ENCODE peak calls at places on chromosome 13, in nine cellular contexts. One of them, this sample, is unnamed.

GRCh38 chr13:37878921-37879320 is 9.3 kb upstream of the TRPC4 start:
- DNase-seq in activated B cell treated with CpG ODN at 0.5 μM for 24 hours: no peak
- DNase-seq in endodermal cell: no peak
- DNase-seq in fibroblast of lung: no peak
- DNase-seq in kidney epithelial cell: no peak
- DNase-seq in AG09319: no peak
- DNase-seq in neural crest cell: no peak
- DNase-seq in upper lobe of right lung: no peak
- DNase-seq in CD4-positive, alpha-beta T cell: no peak
- DNase-seq in this sample: no peak

GRCh38 chr13:48232420-48233096 is 448 bp upstream of the ITM2B start:
- DNase-seq in AG09319: no peak
- DNase-seq in neural crest cell: no peak
- DNase-seq in fibroblast of lung: no peak
- DNase-seq in endodermal cell: peak
- DNase-seq in CD4-positive, alpha-beta T cell: no peak
- DNase-seq in activated B cell treated with CpG ODN at 0.5 μM for 24 hours: no peak
- DNase-seq in upper lobe of right lung: no peak
- DNase-seq in kidney epithelial cell: no peak
- DNase-seq in this sample: no peak

GRCh38 chr13:35716644-35717170 is 240.2 kb upstream of the MAB21L1 start:
- DNase-seq in CD4-positive, alpha-beta T cell: no peak
- DNase-seq in AG09319: no peak
- DNase-seq in neural crest cell: no peak
- DNase-seq in endodermal cell: no peak
- DNase-seq in kidney epithelial cell: no peak
- DNase-seq in activated B cell treated with CpG ODN at 0.5 μM for 24 hours: no peak
- DNase-seq in fibroblast of lung: no peak
- DNase-seq in upper lobe of right lung: no peak
- DNase-seq in this sample: no peak

GRCh38 chr13:94362411-94362909 is 117.0 kb downstream of the DCT start:
- DNase-seq in AG09319: peak
- DNase-seq in endodermal cell: peak
- DNase-seq in activated B cell treated with CpG ODN at 0.5 μM for 24 hours: no peak
- DNase-seq in upper lobe of right lung: no peak
- DNase-seq in neural crest cell: peak
- DNase-seq in kidney epithelial cell: peak
- DNase-seq in CD4-positive, alpha-beta T cell: peak
- DNase-seq in fibroblast of lung: peak
- DNase-seq in this sample: peak

GRCh38 chr13:48902421-48902820 is 73.3 kb upstream of the FNDC3A start:
- DNase-seq in upper lobe of right lung: no peak
- DNase-seq in endodermal cell: peak
- DNase-seq in neural crest cell: no peak
- DNase-seq in CD4-positive, alpha-beta T cell: no peak
- DNase-seq in kidney epithelial cell: no peak
- DNase-seq in fibroblast of lung: peak
- DNase-seq in AG09319: peak
- DNase-seq in activated B cell treated with CpG ODN at 0.5 μM for 24 hours: no peak
- DNase-seq in this sample: no peak

GRCh38 chr13:110575322-110576069 is 14.0 kb upstream of the RAB20 start:
- DNase-seq in endodermal cell: peak
- DNase-seq in activated B cell treated with CpG ODN at 0.5 μM for 24 hours: no peak
- DNase-seq in AG09319: no peak
- DNase-seq in upper lobe of right lung: peak
- DNase-seq in fibroblast of lung: peak
- DNase-seq in neural crest cell: no peak
- DNase-seq in CD4-positive, alpha-beta T cell: no peak
- DNase-seq in kidney epithelial cell: no peak
- DNase-seq in this sample: peak

GRCh38 chr13:31909889-31910551 is 121.6 kb upstream of the FRY start:
- DNase-seq in kidney epithelial cell: peak
- DNase-seq in upper lobe of right lung: no peak
- DNase-seq in AG09319: no peak
- DNase-seq in endodermal cell: peak
- DNase-seq in CD4-positive, alpha-beta T cell: peak
- DNase-seq in activated B cell treated with CpG ODN at 0.5 μM for 24 hours: no peak
- DNase-seq in fibroblast of lung: peak
- DNase-seq in neural crest cell: peak
- DNase-seq in this sample: peak

GRCh38 chr13:104006625-104007061 is 940.4 kb upstream of the SLC10A2 start:
- DNase-seq in fibroblast of lung: peak
- DNase-seq in endodermal cell: no peak
- DNase-seq in activated B cell treated with CpG ODN at 0.5 μM for 24 hours: no peak
- DNase-seq in neural crest cell: no peak
- DNase-seq in kidney epithelial cell: peak
- DNase-seq in CD4-positive, alpha-beta T cell: no peak
- DNase-seq in AG09319: no peak
- DNase-seq in upper lobe of right lung: no peak
- DNase-seq in this sample: no peak

GRCh38 chr13:48844676-48845075 is 131.0 kb upstream of the FNDC3A start:
- DNase-seq in AG09319: no peak
- DNase-seq in CD4-positive, alpha-beta T cell: no peak
- DNase-seq in kidney epithelial cell: no peak
- DNase-seq in endodermal cell: no peak
- DNase-seq in activated B cell treated with CpG ODN at 0.5 μM for 24 hours: no peak
- DNase-seq in neural crest cell: no peak
- DNase-seq in upper lobe of right lung: no peak
- DNase-seq in fibroblast of lung: no peak
- DNase-seq in this sample: no peak

GRCh38 chr13:51977606-51978005 is 33.6 kb downstream of the ATP7B start:
- DNase-seq in AG09319: no peak
- DNase-seq in upper lobe of right lung: no peak
- DNase-seq in endodermal cell: no peak
- DNase-seq in CD4-positive, alpha-beta T cell: no peak
- DNase-seq in neural crest cell: no peak
- DNase-seq in activated B cell treated with CpG ODN at 0.5 μM for 24 hours: no peak
- DNase-seq in kidney epithelial cell: no peak
- DNase-seq in fibroblast of lung: no peak
- DNase-seq in this sample: no peak

GRCh38 chr13:113552786-113553540 is 31.6 kb upstream of the TFDP1 start:
- DNase-seq in CD4-positive, alpha-beta T cell: no peak
- DNase-seq in activated B cell treated with CpG ODN at 0.5 μM for 24 hours: no peak
- DNase-seq in neural crest cell: no peak
- DNase-seq in AG09319: no peak
- DNase-seq in fibroblast of lung: no peak
- DNase-seq in endodermal cell: peak
- DNase-seq in kidney epithelial cell: no peak
- DNase-seq in upper lobe of right lung: peak
- DNase-seq in this sample: no peak

GRCh38 chr13:49210114-49210513 is 10.0 kb upstream of the MLNR start:
- DNase-seq in activated B cell treated with CpG ODN at 0.5 μM for 24 hours: no peak
- DNase-seq in endodermal cell: no peak
- DNase-seq in kidney epithelial cell: no peak
- DNase-seq in fibroblast of lung: no peak
- DNase-seq in CD4-positive, alpha-beta T cell: no peak
- DNase-seq in neural crest cell: no peak
- DNase-seq in AG09319: no peak
- DNase-seq in upper lobe of right lung: no peak
- DNase-seq in this sample: no peak

GRCh38 chr13:28657784-28658538 is 969 bp upstream of the POMP start:
- DNase-seq in endodermal cell: no peak
- DNase-seq in fibroblast of lung: peak
- DNase-seq in AG09319: no peak
- DNase-seq in upper lobe of right lung: no peak
- DNase-seq in activated B cell treated with CpG ODN at 0.5 μM for 24 hours: no peak
- DNase-seq in CD4-positive, alpha-beta T cell: no peak
- DNase-seq in kidney epithelial cell: no peak
- DNase-seq in neural crest cell: no peak
- DNase-seq in this sample: peak

GRCh38 chr13:112448621-112449544 is 72.7 kb downstream of the SPACA7 start:
- DNase-seq in upper lobe of right lung: no peak
- DNase-seq in activated B cell treated with CpG ODN at 0.5 μM for 24 hours: no peak
- DNase-seq in kidney epithelial cell: no peak
- DNase-seq in fibroblast of lung: no peak
- DNase-seq in neural crest cell: no peak
- DNase-seq in AG09319: no peak
- DNase-seq in CD4-positive, alpha-beta T cell: no peak
- DNase-seq in endodermal cell: peak
- DNase-seq in this sample: no peak

GRCh38 chr13:46603165-46603603 is 50.2 kb downstream of the LRCH1 start:
- DNase-seq in activated B cell treated with CpG ODN at 0.5 μM for 24 hours: no peak
- DNase-seq in AG09319: no peak
- DNase-seq in endodermal cell: no peak
- DNase-seq in kidney epithelial cell: no peak
- DNase-seq in upper lobe of right lung: no peak
- DNase-seq in neural crest cell: no peak
- DNase-seq in fibroblast of lung: no peak
- DNase-seq in CD4-positive, alpha-beta T cell: no peak
- DNase-seq in this sample: no peak
- TF ChIP-seq CTCF in activated B cell treated with CpG ODN at 0.5 μM for 24 hours: no peak
- TF ChIP-seq CTCF in AG09319: peak
- TF ChIP-seq CTCF in endodermal cell: peak
- TF ChIP-seq CTCF in kidney epithelial cell: peak
- TF ChIP-seq CTCF in upper lobe of right lung: peak
- TF ChIP-seq CTCF in neural crest cell: peak
- TF ChIP-seq CTCF in fibroblast of lung: peak
- TF ChIP-seq CTCF in CD4-positive, alpha-beta T cell: no peak
- TF ChIP-seq CTCF in this sample: peak

GRCh38 chr13:33494596-33495214 is 209.2 kb upstream of the STARD13 start:
- DNase-seq in activated B cell treated with CpG ODN at 0.5 μM for 24 hours: no peak
- DNase-seq in AG09319: no peak
- DNase-seq in neural crest cell: no peak
- DNase-seq in upper lobe of right lung: no peak
- DNase-seq in CD4-positive, alpha-beta T cell: no peak
- DNase-seq in endodermal cell: no peak
- DNase-seq in fibroblast of lung: peak
- DNase-seq in kidney epithelial cell: peak
- DNase-seq in this sample: no peak

GRCh38 chr13:33489563-33489962 is 204.0 kb upstream of the STARD13 start:
- DNase-seq in endodermal cell: no peak
- DNase-seq in activated B cell treated with CpG ODN at 0.5 μM for 24 hours: no peak
- DNase-seq in AG09319: no peak
- DNase-seq in kidney epithelial cell: no peak
- DNase-seq in CD4-positive, alpha-beta T cell: no peak
- DNase-seq in upper lobe of right lung: no peak
- DNase-seq in neural crest cell: no peak
- DNase-seq in fibroblast of lung: no peak
- DNase-seq in this sample: no peak

GRCh38 chr13:33493672-33494365 is 208.3 kb upstream of the STARD13 start:
- DNase-seq in CD4-positive, alpha-beta T cell: no peak
- DNase-seq in fibroblast of lung: no peak
- DNase-seq in upper lobe of right lung: no peak
- DNase-seq in activated B cell treated with CpG ODN at 0.5 μM for 24 hours: no peak
- DNase-seq in AG09319: no peak
- DNase-seq in kidney epithelial cell: no peak
- DNase-seq in endodermal cell: no peak
- DNase-seq in neural crest cell: no peak
- DNase-seq in this sample: no peak

GRCh38 chr13:33487575-33488243 is 202.2 kb upstream of the STARD13 start:
- DNase-seq in kidney epithelial cell: no peak
- DNase-seq in endodermal cell: peak
- DNase-seq in fibroblast of lung: peak
- DNase-seq in AG09319: peak
- DNase-seq in activated B cell treated with CpG ODN at 0.5 μM for 24 hours: no peak
- DNase-seq in CD4-positive, alpha-beta T cell: no peak
- DNase-seq in upper lobe of right lung: no peak
- DNase-seq in neural crest cell: no peak
- DNase-seq in this sample: peak

GRCh38 chr13:33490461-33491327 is 205.1 kb upstream of the STARD13 start:
- DNase-seq in upper lobe of right lung: peak
- DNase-seq in fibroblast of lung: no peak
- DNase-seq in CD4-positive, alpha-beta T cell: no peak
- DNase-seq in neural crest cell: no peak
- DNase-seq in activated B cell treated with CpG ODN at 0.5 μM for 24 hours: no peak
- DNase-seq in kidney epithelial cell: no peak
- DNase-seq in endodermal cell: peak
- DNase-seq in AG09319: no peak
- DNase-seq in this sample: no peak
- TF ChIP-seq CTCF in upper lobe of right lung: no peak
- TF ChIP-seq CTCF in fibroblast of lung: no peak
- TF ChIP-seq CTCF in CD4-positive, alpha-beta T cell: no peak
- TF ChIP-seq CTCF in neural crest cell: no peak
- TF ChIP-seq CTCF in activated B cell treated with CpG ODN at 0.5 μM for 24 hours: no peak
- TF ChIP-seq CTCF in kidney epithelial cell: no peak
- TF ChIP-seq CTCF in endodermal cell: peak
- TF ChIP-seq CTCF in AG09319: no peak
- TF ChIP-seq CTCF in this sample: no peak

GRCh38 chr13:26111797-26112196 is 60.0 kb upstream of the SHISA2 start:
- DNase-seq in fibroblast of lung: no peak
- DNase-seq in kidney epithelial cell: no peak
- DNase-seq in AG09319: no peak
- DNase-seq in endodermal cell: no peak
- DNase-seq in neural crest cell: no peak
- DNase-seq in upper lobe of right lung: no peak
- DNase-seq in CD4-positive, alpha-beta T cell: no peak
- DNase-seq in activated B cell treated with CpG ODN at 0.5 μM for 24 hours: no peak
- DNase-seq in this sample: no peak

GRCh38 chr13:26117620-26118019 is 65.8 kb upstream of the SHISA2 start:
- DNase-seq in kidney epithelial cell: no peak
- DNase-seq in AG09319: no peak
- DNase-seq in endodermal cell: no peak
- DNase-seq in fibroblast of lung: no peak
- DNase-seq in upper lobe of right lung: no peak
- DNase-seq in neural crest cell: no peak
- DNase-seq in CD4-positive, alpha-beta T cell: no peak
- DNase-seq in activated B cell treated with CpG ODN at 0.5 μM for 24 hours: no peak
- DNase-seq in this sample: no peak

DNA sequence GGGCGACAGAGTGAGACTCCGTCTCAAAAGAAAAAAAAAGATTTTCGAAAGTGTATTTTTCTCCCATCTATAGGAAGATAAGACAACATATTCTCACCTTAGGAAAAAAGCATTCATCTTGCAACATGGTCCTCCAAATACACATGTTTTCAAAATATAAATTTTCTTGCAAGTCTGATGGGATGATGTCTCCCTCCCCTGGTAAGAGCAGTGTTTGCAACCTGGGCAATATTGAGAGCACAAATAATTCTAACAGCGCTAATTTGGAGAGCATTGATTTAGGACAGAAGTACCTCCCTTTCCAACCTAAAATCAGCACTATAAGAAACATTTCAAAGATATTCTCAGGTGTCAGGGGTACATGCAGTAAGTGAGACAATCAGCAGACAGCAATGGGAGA is 61.0 kb upstream of the SHISA2 start:
- DNase-seq in CD4-positive, alpha-beta T cell: no peak
- DNase-seq in endodermal cell: no peak
- DNase-seq in fibroblast of lung: peak
- DNase-seq in kidney epithelial cell: no peak
- DNase-seq in upper lobe of right lung: no peak
- DNase-seq in AG09319: no peak
- DNase-seq in neural crest cell: no peak
- DNase-seq in activated B cell treated with CpG ODN at 0.5 μM for 24 hours: no peak
- DNase-seq in this sample: no peak
- TF ChIP-seq CTCF in CD4-positive, alpha-beta T cell: no peak
- TF ChIP-seq CTCF in endodermal cell: peak
- TF ChIP-seq CTCF in fibroblast of lung: peak
- TF ChIP-seq CTCF in kidney epithelial cell: peak
- TF ChIP-seq CTCF in upper lobe of right lung: no peak
- TF ChIP-seq CTCF in AG09319: peak
- TF ChIP-seq CTCF in neural crest cell: peak
- TF ChIP-seq CTCF in activated B cell treated with CpG ODN at 0.5 μM for 24 hours: no peak
- TF ChIP-seq CTCF in this sample: no peak

DNA sequence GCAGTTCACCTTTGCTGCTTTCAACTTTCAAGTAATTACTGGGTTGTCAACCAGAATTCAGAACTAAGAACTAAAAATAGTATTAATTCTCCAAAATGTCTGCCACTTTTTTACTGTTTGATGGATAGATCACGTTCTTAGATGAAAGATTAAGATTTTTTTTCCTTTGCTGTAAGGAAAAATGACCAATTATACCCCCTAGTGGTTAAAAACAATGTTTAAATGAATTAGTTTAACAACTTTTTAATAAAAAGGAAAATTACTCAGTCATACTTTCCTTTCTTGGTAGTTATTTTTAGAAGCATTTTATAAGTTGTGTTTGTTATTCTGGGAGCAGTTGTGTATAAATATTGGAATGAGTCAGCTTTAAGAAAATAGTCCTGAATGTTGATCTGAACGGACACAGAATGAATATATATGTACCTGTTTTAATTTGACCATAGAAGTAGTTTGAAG is 4.6 kb downstream of the TM9SF2 start:
- DNase-seq in upper lobe of right lung: no peak
- DNase-seq in endodermal cell: no peak
- DNase-seq in activated B cell treated with CpG ODN at 0.5 μM for 24 hours: no peak
- DNase-seq in AG09319: no peak
- DNase-seq in neural crest cell: no peak
- DNase-seq in CD4-positive, alpha-beta T cell: no peak
- DNase-seq in fibroblast of lung: peak
- DNase-seq in kidney epithelial cell: no peak
- DNase-seq in this sample: no peak
- TF ChIP-seq CTCF in upper lobe of right lung: peak
- TF ChIP-seq CTCF in endodermal cell: peak
- TF ChIP-seq CTCF in activated B cell treated with CpG ODN at 0.5 μM for 24 hours: peak
- TF ChIP-seq CTCF in AG09319: peak
- TF ChIP-seq CTCF in neural crest cell: peak
- TF ChIP-seq CTCF in CD4-positive, alpha-beta T cell: peak
- TF ChIP-seq CTCF in fibroblast of lung: peak
- TF ChIP-seq CTCF in kidney epithelial cell: no peak
- TF ChIP-seq CTCF in this sample: no peak

This sample was measured in GM10248.